ENCODE peak calls at places on chromosomes 4 and X, in six cellular contexts. L is lower lobe of right lung; A is NCI-H748 treated with DMSO at 0.1 percent for 48 hours; J is mesothelial cell of epicardium; M is effector memory CD4-positive, alpha-beta T cell; C is HS-27A. H is an unnamed sample.

GRCh38 chr4:94806376-94806775 is 48.6 kb downstream of the BMPR1B start:
- DNase-seq in L (no peak), A (no peak), J (no peak), M (no peak), C (no peak), H (no peak)

GRCh38 chrX:128975716-128976115 is 547.6 kb downstream of the SMARCA1 start:
- DNase-seq in L (no peak), A (peak), J (peak), M (no peak), C (no peak), H (peak)

GRCh38 chr4:34261799-34262314 is 1982.5 kb downstream of the ARAP2 start:
- DNase-seq in L (no peak), A (no peak), J (no peak), M (no peak), C (no peak), H (no peak)

GRCh38 chr4:38333219-38333618 is 330.8 kb upstream of the KLF3 start:
- DNase-seq in L (no peak), A (no peak), J (no peak), M (no peak), C (no peak), H (no peak)

GRCh38 chr4:134634301-134634700 is 432.7 kb upstream of the PABPC4L start:
- DNase-seq in L (no peak), A (no peak), J (no peak), M (no peak), C (no peak), H (no peak)

GRCh38 chr4:646460-646859 is 21.1 kb downstream of the PDE6B start:
- DNase-seq in L (peak), A (no peak), J (no peak), M (no peak), C (no peak), H (no peak)

GRCh38 chrX:2719774-2720447 is 28.8 kb downstream of the CD99 start:
- DNase-seq in L (no peak), A (no peak), J (no peak), M (no peak), C (no peak), H (no peak)

GRCh38 chrX:39815621-39816020 is 282.1 kb downstream of the BCOR start:
- DNase-seq in L (no peak), A (no peak), J (no peak), M (no peak), C (no peak), H (no peak)

GRCh38 chrX:55057691-55058249 is 17.1 kb upstream of the PAGE2B start:
- DNase-seq in L (no peak), A (peak), J (no peak), M (peak), C (no peak), H (no peak)

GRCh38 chr4:118969359-118969758 is 80.7 kb downstream of the SYNPO2 start:
- DNase-seq in L (no peak), A (no peak), J (no peak), M (no peak), C (no peak), H (no peak)

GRCh38 chr4:22504931-22505330 is 10.9 kb downstream of the ADGRA3 start:
- DNase-seq in L (no peak), A (no peak), J (no peak), M (no peak), C (no peak), H (no peak)